ENCODE peak calls at places on chromosomes 12 and 14, in five cellular contexts. B is upper lobe of left lung, H is mesothelial cell of epicardium, Q is left ventricle myocardium inferior, N is astrocyte of the spinal cord. A is an unnamed sample.

GRCh38 chr14:102154121-102154520 is 14.4 kb downstream of the WDR20 start:
- DNase-seq in Q (no peak), H (no peak), N (no peak), B (no peak), A (no peak)

GRCh38 chr12:54977155-54977554 is 7.4 kb downstream of the TESPA1 start:
- DNase-seq in Q (no peak), B (no peak), H (no peak), N (peak; percentile 81), A (no peak)

GRCh38 chr12:43113153-43113552 is 438.9 kb downstream of the ADAMTS20 start:
- DNase-seq in B (no peak), Q (no peak), H (no peak), N (peak; percentile 46), A (no peak)

GRCh38 chr12:78387721-78388120 is 476.9 kb upstream of the SYT1 start:
- DNase-seq in H (no peak), B (no peak), Q (no peak), N (no peak), A (no peak)

GRCh38 chr12:110203546-110203945 is 77.5 kb upstream of the ATP2A2 start:
- DNase-seq in Q (no peak), N (no peak), B (no peak), H (no peak), A (no peak)

GRCh38 chr12:2057041-2057792 is 4.4 kb downstream of the CACNA1C start:
- DNase-seq in H (peak; percentile 83), Q (peak; percentile 58), B (no peak), N (peak; percentile 56), A (no peak)

GRCh38 chr12:54936736-54937135 is 47.8 kb downstream of the TESPA1 start:
- DNase-seq in Q (no peak), H (no peak), N (no peak), B (no peak), A (no peak)

GRCh38 chr14:88535149-88535548 is 19.7 kb downstream of the PTPN21 start:
- DNase-seq in H (no peak), Q (no peak), B (no peak), N (no peak), A (no peak)

GRCh38 chr14:101007765-101008164 is 104.2 kb upstream of the RTL1 start:
- DNase-seq in N (no peak), H (no peak), B (no peak), Q (no peak), A (no peak)

GRCh38 chr14:94844593-94844992 is 74.7 kb upstream of the GSC start:
- DNase-seq in B (no peak), Q (no peak), N (no peak), H (no peak), A (no peak)

GRCh38 chr12:3137268-3137761 is 60.1 kb downstream of the TSPAN9 start:
- DNase-seq in N (peak; percentile 61), B (no peak), Q (peak; percentile 76), H (no peak), A (no peak)

GRCh38 chr12:52650520-52651081 is 1.4 kb downstream of the KRT2 start:
- DNase-seq in N (no peak), H (no peak), B (no peak), Q (no peak), A (no peak)

GRCh38 chr12:29039013-29039412 is 110.1 kb upstream of the FAR2 start:
- DNase-seq in N (peak; percentile 60), H (no peak), Q (no peak), B (no peak), A (no peak)

GRCh38 chr14:102678394-102678793 is 85.9 kb downstream of the RCOR1 start:
- DNase-seq in H (no peak), B (no peak), Q (no peak), N (no peak), A (no peak)

GRCh38 chr12:26188132-26188531 is 7.2 kb upstream of the SSPN start:
- DNase-seq in Q (no peak), H (no peak), B (no peak), N (peak; percentile 78), A (no peak)

GRCh38 chr14:70955543-70956480 is 48.6 kb downstream of the PCNX1 start:
- DNase-seq in Q (no peak), H (no peak), B (no peak), N (peak; percentile 22), A (no peak)

GRCh38 chr12:132754555-132754954 is 7.1 kb downstream of the ANKLE2 start:
- DNase-seq in H (no peak), Q (no peak), B (no peak), N (no peak), A (peak; percentile 19)

GRCh38 chr14:101992708-101993107 is 28.3 kb downstream of the DYNC1H1 start:
- DNase-seq in B (no peak), H (no peak), N (no peak), Q (no peak), A (no peak)

GRCh38 chr14:54174437-54174836 is 217.8 kb upstream of the BMP4 start:
- DNase-seq in Q (no peak), B (no peak), N (no peak), H (no peak), A (no peak)

GRCh38 chr14:52514046-52514811 is 38.1 kb downstream of the TXNDC16 start:
- DNase-seq in N (no peak), B (no peak), H (no peak), Q (no peak), A (no peak)

GRCh38 chr12:9872743-9873142 is 3.6 kb upstream of the CLEC2B start:
- DNase-seq in Q (no peak), H (no peak), B (peak; percentile 47), N (no peak), A (no peak)

GRCh38 chr14:102775855-102776760 is 1.1 kb upstream of the TRAF3 start:
- DNase-seq in N (peak; percentile 64), H (no peak), Q (no peak), B (peak; percentile 83), A (no peak)

GRCh38 chr12:47882796-47883546 is 21.8 kb downstream of the VDR start:
- DNase-seq in Q (no peak), B (peak; percentile 88), H (no peak), N (no peak), A (no peak)

GRCh38 chr12:96981053-96981452 is 74.0 kb downstream of the NEDD1 start:
- DNase-seq in B (no peak), N (peak; percentile 88), Q (no peak), H (no peak), A (no peak)

GRCh38 chr14:84894254-84894653 is 635.7 kb upstream of the FLRT2 start:
- DNase-seq in Q (no peak), B (no peak), N (no peak), H (no peak), A (no peak)

GRCh38 chr12:131695968-131696367 is 14.9 kb upstream of the SFSWAP start:
- DNase-seq in Q (no peak), B (no peak), N (no peak), H (no peak), A (no peak)

GRCh38 chr12:115452751-115453281 is 768.8 kb upstream of the TBX3 start:
- DNase-seq in H (no peak), B (peak; percentile 21), Q (no peak), N (no peak), A (no peak)

GRCh38 chr12:47730341-47730744 is 5.1 kb upstream of the ENDOU start:
- DNase-seq in Q (no peak), H (no peak), B (no peak), N (no peak), A (no peak)

GRCh38 chr12:87967871-87968270 is 61.3 kb downstream of the C12orf50 start:
- DNase-seq in N (no peak), H (no peak), B (no peak), Q (no peak), A (no peak)

GRCh38 chr12:132246997-132247717 is 82.2 kb downstream of the GALNT9 start:
- DNase-seq in Q (no peak), B (no peak), N (no peak), H (no peak), A (no peak)

GRCh38 chr12:125773033-125773432 is 707.8 kb downstream of the AACS start:
- DNase-seq in H (no peak), N (no peak), B (peak; percentile 39), Q (no peak), A (no peak)

GRCh38 chr12:127324681-127325080 is 942.3 kb upstream of the TMEM132C start:
- DNase-seq in N (no peak), Q (no peak), H (no peak), B (no peak), A (no peak)

GRCh38 chr12:39912211-39912980 is 193.5 kb downstream of the SLC2A13 start:
- DNase-seq in H (no peak), B (no peak), N (no peak), Q (peak; percentile 32), A (no peak)

GRCh38 chr12:62933871-62934798 is 815 bp downstream of the PPM1H start:
- DNase-seq in B (peak; percentile 88), Q (peak; percentile 60), N (peak; percentile 25), H (no peak), A (no peak)
- TF ChIP-seq CTCF in B (no peak), Q (no peak), N (no peak), H (no peak), A (no peak)

GRCh38 chr14:106848330-106849121 is 1322.1 kb downstream of the TMEM121 start:
- DNase-seq in Q (no peak), H (no peak), N (no peak), B (no peak), A (no peak)
- TF ChIP-seq CTCF in Q (no peak), H (no peak), N (no peak), B (no peak), A (no peak)

GRCh38 chr14:58884442-58884841 is 246.7 kb downstream of the DACT1 start:
- DNase-seq in B (no peak), Q (no peak), H (no peak), N (no peak), A (no peak)
- TF ChIP-seq CTCF in B (no peak), Q (peak; percentile 25), H (no peak), N (no peak), A (no peak)

GRCh38 chr14:72512925-72513324 is 381.0 kb downstream of the DPF3 start:
- DNase-seq in H (no peak), N (no peak), B (no peak), Q (no peak), A (no peak)

GRCh38 chr14:72515779-72516770 is 377.8 kb downstream of the DPF3 start:
- DNase-seq in B (no peak), H (no peak), N (peak; percentile 64), Q (no peak), A (no peak)

GRCh38 chr14:72513346-72513745 is 380.6 kb downstream of the DPF3 start:
- DNase-seq in B (no peak), H (no peak), N (no peak), Q (no peak), A (no peak)

GRCh38 chr14:72513994-72514659 is 379.8 kb downstream of the DPF3 start:
- DNase-seq in N (peak; percentile 57), H (no peak), B (no peak), Q (no peak), A (no peak)

DNA sequence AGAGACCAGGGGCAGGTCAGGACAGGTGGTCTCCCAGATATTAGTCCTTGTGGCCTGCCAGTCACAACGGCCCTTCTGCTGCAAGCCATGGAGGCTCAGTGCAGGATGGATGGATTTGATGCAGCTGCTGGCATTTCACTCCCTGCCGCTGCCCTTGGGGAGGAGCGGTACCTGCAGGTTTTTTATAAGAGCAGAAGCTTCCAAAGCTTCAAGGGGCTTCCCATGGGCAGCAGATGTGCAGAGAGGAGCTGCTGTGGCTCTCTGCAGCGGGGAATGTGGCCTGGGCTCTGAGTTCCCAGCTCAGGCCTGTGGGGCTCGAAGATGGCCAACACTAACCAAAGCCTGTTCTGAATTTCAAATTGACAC is 379.3 kb downstream of the DPF3 start:
- DNase-seq in B (no peak), H (no peak), Q (no peak), N (no peak), A (no peak)
- TF ChIP-seq CTCF in B (no peak), H (no peak), Q (no peak), N (no peak), A (no peak)